ENCODE peak calls at places on chromosomes 2 and 18, in nine cellular contexts. C, H, P, S, F, Z, Y, D and M are unnamed samples.

GRCh38 chr2:222290691-222291484 is 7.9 kb downstream of the PAX3 start:
- DNase-seq in C (no peak), H (no peak), P (no peak), S (no peak), F (no peak), Z (no peak), Y (peak), D (no peak), M (no peak)

GRCh38 chr2:25707927-25708326 is 34.5 kb upstream of the DTNB start:
- DNase-seq in C (no peak), H (no peak), P (no peak), S (no peak), F (no peak), Z (no peak), Y (no peak), D (no peak), M (no peak)

GRCh38 chr18:28204154-28204553 is 27.2 kb upstream of the CDH2 start:
- DNase-seq in C (peak), H (no peak), P (no peak), S (no peak), F (peak), Z (peak), Y (peak), D (no peak), M (no peak)

GRCh38 chr2:222613715-222614331 is 42.1 kb downstream of the FARSB start:
- DNase-seq in C (peak), H (no peak), P (no peak), S (no peak), F (peak), Z (peak), Y (peak), D (no peak), M (no peak)

GRCh38 chr2:41027095-41027494 is 575.2 kb upstream of the SLC8A1 start:
- DNase-seq in C (no peak), H (no peak), P (no peak), S (no peak), F (no peak), Z (no peak), Y (no peak), D (no peak), M (no peak)

GRCh38 chr2:177419274-177419673 is 26.7 kb downstream of the AGPS start:
- DNase-seq in C (peak), H (no peak), P (no peak), S (no peak), F (no peak), Z (peak), Y (no peak), D (no peak), M (no peak)

GRCh38 chr18:68940754-68941153 is 142.9 kb downstream of the CCDC102B start:
- DNase-seq in C (no peak), H (no peak), P (no peak), S (no peak), F (no peak), Z (no peak), Y (no peak), D (no peak), M (no peak)

GRCh38 chr2:45946023-45946422 is 294.5 kb downstream of the PRKCE start:
- DNase-seq in C (peak), H (no peak), P (no peak), S (no peak), F (peak), Z (no peak), Y (peak), D (no peak), M (no peak)

GRCh38 chr2:53286336-53286735 is 481.3 kb upstream of the CHAC2 start:
- DNase-seq in C (no peak), H (no peak), P (no peak), S (no peak), F (no peak), Z (no peak), Y (peak), D (no peak), M (no peak)